ENCODE peak calls at places on chromosomes 3 and 15, in four cellular contexts. E is transverse colon, K is heart left ventricle, N is breast epithelium. W is an unnamed sample.

GRCh38 chr3:56921573-56922571 is 120.1 kb upstream of the ARHGEF3 start:
- DNase-seq in K (no peak), E (no peak), N (no peak), W (peak)

GRCh38 chr3:99472385-99472784 is 166.0 kb upstream of the COL8A1 start:
- DNase-seq in E (no peak), K (no peak), N (no peak), W (no peak)

GRCh38 chr3:22175899-22176298 is 424.9 kb upstream of the ZNF385D start:
- DNase-seq in N (no peak), E (no peak), K (no peak), W (no peak)

GRCh38 chr15:42364529-42364928 is 5.2 kb downstream of the CAPN3 start:
- DNase-seq in E (no peak), K (no peak), N (no peak), W (no peak)

GRCh38 chr15:34650177-34650576 is 66.7 kb upstream of the GOLGA8B start:
- DNase-seq in K (no peak), E (no peak), N (no peak), W (no peak)

GRCh38 chr3:143536817-143537535 is 311.3 kb downstream of the SLC9A9 start:
- DNase-seq in K (peak), E (no peak), N (no peak), W (no peak)

GRCh38 chr3:56681963-56682457 is 1.1 kb downstream of the TASOR start:
- DNase-seq in K (no peak), N (no peak), E (no peak), W (no peak)

GRCh38 chr3:49663831-49664230 is 10.3 kb upstream of the APEH start:
- DNase-seq in N (no peak), K (no peak), E (no peak), W (no peak)

GRCh38 chr3:154367221-154367620 is 42.9 kb upstream of the DHX36 start:
- DNase-seq in N (no peak), E (no peak), K (no peak), W (no peak)

GRCh38 chr3:48564022-48564421 is 441 bp upstream of the UCN2 start:
- DNase-seq in K (no peak), E (peak), N (no peak), W (peak)

GRCh38 chr15:79834496-79834895 is 62.3 kb downstream of the MTHFS start:
- DNase-seq in E (no peak), N (no peak), K (no peak), W (no peak)

GRCh38 chr3:23685484-23686258 is 120.1 kb upstream of the UBE2E1 start:
- DNase-seq in E (peak), K (no peak), N (peak), W (peak)

GRCh38 chr15:57947781-57948180 is 117.7 kb downstream of the ALDH1A2 start:
- DNase-seq in E (no peak), K (peak), N (no peak), W (no peak)

GRCh38 chr15:20358781-20359414 is 182.7 kb downstream of the GOLGA6L6 start:
- DNase-seq in E (no peak), N (no peak), K (no peak), W (no peak)

GRCh38 chr3:150410311-150411105 is 2.4 kb downstream of the TSC22D2 start:
- DNase-seq in E (peak), K (peak), N (peak), W (peak)

GRCh38 chr3:46538803-46539442 is 27.2 kb downstream of the LRRC2 start:
- DNase-seq in N (no peak), E (peak), K (peak), W (peak)

GRCh38 chr3:113065336-113065735 is 74.6 kb downstream of the GTPBP8 start:
- DNase-seq in N (no peak), K (no peak), E (no peak), W (no peak)

GRCh38 chr3:189903562-189904250 is 217.0 kb downstream of the P3H2 start:
- DNase-seq in K (no peak), N (no peak), E (peak), W (no peak)

GRCh38 chr3:189899186-189899585 is 221.5 kb downstream of the P3H2 start:
- DNase-seq in E (no peak), K (no peak), N (no peak), W (no peak)

GRCh38 chr3:189900578-189900977 is 220.1 kb downstream of the P3H2 start:
- DNase-seq in N (no peak), E (peak), K (no peak), W (no peak)

GRCh38 chr3:189902230-189903186 is 218.2 kb downstream of the P3H2 start:
- DNase-seq in K (no peak), N (no peak), E (no peak), W (no peak)

GRCh38 chr3:189901481-189901880 is 219.2 kb downstream of the P3H2 start:
- DNase-seq in E (no peak), N (no peak), K (no peak), W (no peak)
- H3K27ac ChIP-seq in E (no peak), N (no peak), K (no peak), W (no peak)

GRCh38 chr3:197520311-197521276 is 35.2 kb downstream of the BDH1 start:
- DNase-seq in K (no peak), N (no peak), E (peak), W (no peak)
- TF ChIP-seq POLR2A in K (no peak), N (no peak), E (peak), W (no peak)

DNA sequence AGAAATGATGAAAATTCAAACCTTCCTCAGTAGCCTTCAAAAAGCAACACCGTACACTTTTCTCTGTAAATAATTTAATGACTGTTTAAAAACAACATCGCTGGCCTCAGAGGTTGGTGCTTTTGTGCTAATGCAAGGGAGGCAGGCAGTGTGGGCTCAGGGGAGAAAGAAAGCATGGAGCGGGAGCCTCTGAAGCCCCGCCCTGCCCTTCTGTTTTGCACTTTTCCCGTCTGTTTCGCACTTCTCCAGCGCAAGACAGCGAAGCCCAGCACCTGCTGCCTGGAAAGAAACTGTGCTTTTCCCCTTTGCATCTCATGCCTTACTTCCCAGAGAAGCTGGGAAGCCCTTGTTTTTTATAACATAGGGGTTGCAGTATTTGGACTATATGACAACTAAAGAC is 23.1 kb downstream of the TRPM1 start:
- DNase-seq in K (no peak), N (no peak), E (no peak), W (no peak)
- H3K27ac ChIP-seq in K (no peak), N (no peak), E (no peak), W (no peak)

GRCh38 chr3:41986566-41986965 is 24.7 kb upstream of the ULK4 start:
- DNase-seq in E (no peak), N (no peak), K (no peak), W (no peak)
- TF ChIP-seq POLR2A in E (no peak), N (no peak), K (no peak), W (no peak)

GRCh38 chr3:10738688-10739372 is 77.2 kb upstream of the SLC6A11 start:
- DNase-seq in N (peak), E (peak), K (peak), W (peak)
- H3K27ac ChIP-seq in N (no peak), E (no peak), K (no peak), W (no peak)

GRCh38 chr3:61789861-61790260 is 228.5 kb downstream of the PTPRG start:
- DNase-seq in E (no peak), K (no peak), N (no peak), W (no peak)
- TF ChIP-seq POLR2A in E (no peak), K (no peak), N (no peak), W (no peak)

GRCh38 chr3:13479332-13479581 is 849 bp upstream of the HDAC11 start:
- DNase-seq in N (no peak), K (peak), E (no peak), W (no peak)
- H3K27ac ChIP-seq in N (peak), K (peak), E (peak), W (peak)

DNA sequence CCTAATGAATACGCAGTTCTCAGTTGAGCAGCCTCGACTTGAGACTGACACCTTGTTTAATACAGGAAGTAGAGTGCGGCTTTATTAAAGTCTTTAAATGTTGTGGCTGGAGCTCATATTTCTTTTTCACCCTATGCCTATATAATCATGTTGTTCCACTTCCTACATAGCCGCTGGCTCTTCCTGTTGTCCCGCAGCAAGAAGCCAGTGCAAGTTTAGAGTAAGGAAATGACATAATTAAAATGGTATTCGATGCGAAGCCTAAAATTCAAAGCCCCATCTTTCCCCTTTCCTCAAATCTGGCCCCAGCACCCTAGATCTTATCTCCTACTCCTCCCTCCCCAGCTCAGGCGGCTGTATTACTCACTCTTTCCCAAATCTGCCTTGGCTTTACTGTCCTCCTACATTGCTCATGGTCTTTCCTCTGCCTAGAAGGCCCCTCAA is 7.5 kb upstream of the PHLDB2 start:
- DNase-seq in N (no peak), E (no peak), K (no peak), W (no peak)
- TF ChIP-seq POLR2A in N (no peak), E (no peak), K (no peak), W (no peak)

W was measured in sigmoid colon.